ENCODE peak calls at places on chromosomes 16 and 17, in seven cellular contexts. T is A549, M is mesendoderm, B is endothelial cell of umbilical vein, R is PC-3, I is lung, U is lower leg skin. S is an unnamed sample.
A peak's percentile ranks its signal among the peaks of the same experiment; 100 is the strongest.

GRCh38 chr17:21549107-21549687 is 143.1 kb upstream of the KCNJ18 start:
- DNase-seq in T (no peak), M (no peak), B (no peak), R (peak; percentile 40), I (no peak), U (no peak), S (no peak)

GRCh38 chr17:70208080-70208794 is 38.9 kb downstream of the KCNJ2 start:
- DNase-seq in T (no peak), M (peak; percentile 3), B (no peak), R (no peak), I (no peak), U (no peak), S (peak; percentile 9)

GRCh38 chr17:41178341-41178740 is 320 bp upstream of the KRTAP4-2 start:
- DNase-seq in T (no peak), M (no peak), B (no peak), R (peak; percentile 43), I (no peak), U (no peak), S (no peak)

GRCh38 chr16:66298006-66298405 is 68.5 kb upstream of the CDH5 start:
- DNase-seq in T (no peak), M (no peak), B (no peak), R (no peak), I (no peak), U (peak; percentile 37), S (no peak)

GRCh38 chr16:87855852-87856715 is 13.2 kb downstream of the SLC7A5 start:
- DNase-seq in T (no peak), M (no peak), B (no peak), R (peak; percentile 80), I (no peak), U (peak; percentile 93), S (no peak)

GRCh38 chr17:82848022-82848592 is 8.3 kb upstream of the ZNF750 start:
- DNase-seq in T (no peak), M (no peak), B (peak; percentile 16), R (no peak), I (peak; percentile 81), U (no peak), S (no peak)

GRCh38 chr16:50271148-50272041 is 5.0 kb downstream of the ADCY7 start:
- DNase-seq in T (no peak), M (no peak), B (no peak), R (no peak), I (no peak), U (no peak), S (peak; percentile 43)

GRCh38 chr17:31392856-31393748 is 1.6 kb downstream of the RAB11FIP4 start:
- DNase-seq in T (no peak), M (no peak), B (no peak), R (no peak), I (no peak), U (peak; percentile 85), S (no peak)

GRCh38 chr17:50155115-50155819 is 4.8 kb upstream of the PPP1R9B start:
- DNase-seq in T (no peak), M (no peak), B (no peak), R (no peak), I (no peak), U (no peak), S (no peak)

GRCh38 chr16:13982446-13982845 is 62.5 kb downstream of the ERCC4 start:
- DNase-seq in T (no peak), M (peak; percentile 28), B (no peak), R (no peak), I (no peak), U (peak; percentile 8), S (no peak)

GRCh38 chr16:23423496-23424049 is 29.4 kb downstream of the COG7 start:
- DNase-seq in T (peak; percentile 60), M (no peak), B (peak; percentile 100), R (peak; percentile 94), I (peak; percentile 87), U (peak; percentile 95), S (no peak)

GRCh38 chr17:59287452-59287851 is 44.0 kb upstream of the YPEL2 start:
- DNase-seq in T (no peak), M (no peak), B (peak; percentile 93), R (peak; percentile 55), I (no peak), U (no peak), S (no peak)

GRCh38 chr17:33438578-33438977 is 145.5 kb upstream of the ASIC2 start:
- DNase-seq in T (no peak), M (no peak), B (no peak), R (no peak), I (no peak), U (no peak), S (no peak)

GRCh38 chr17:57783338-57783742 is 38.2 kb upstream of the CCDC182 start:
- DNase-seq in T (peak; percentile 84), M (peak; percentile 90), B (peak; percentile 59), R (peak; percentile 79), I (peak; percentile 61), U (no peak), S (peak; percentile 97)

GRCh38 chr17:73902416-73903181 is 258.4 kb upstream of the SDK2 start:
- DNase-seq in T (no peak), M (no peak), B (no peak), R (no peak), I (no peak), U (peak; percentile 74), S (no peak)

GRCh38 chr17:73899839-73900238 is 255.6 kb upstream of the SDK2 start:
- DNase-seq in T (no peak), M (no peak), B (no peak), R (no peak), I (no peak), U (peak; percentile 78), S (peak; percentile 3)

GRCh38 chr17:73901249-73901648 is 257.0 kb upstream of the SDK2 start:
- DNase-seq in T (no peak), M (no peak), B (no peak), R (no peak), I (no peak), U (no peak), S (no peak)

GRCh38 chr17:73900516-73900915 is 256.3 kb upstream of the SDK2 start:
- DNase-seq in T (no peak), M (no peak), B (no peak), R (no peak), I (no peak), U (peak; percentile 40), S (peak; percentile 3)

GRCh38 chr17:73901661-73902415 is 257.6 kb upstream of the SDK2 start:
- DNase-seq in T (no peak), M (peak; percentile 60), B (no peak), R (no peak), I (peak; percentile 61), U (peak; percentile 86), S (no peak)
- H3K4me3 ChIP-seq in T (no peak overlapping the region), M (peak overlapping the region; percentile 33), B (no peak overlapping the region), R (no peak overlapping the region), I (no peak overlapping the region), U (no peak overlapping the region), S (no peak overlapping the region)

GRCh38 chr17:65741690-65742089 is 180.2 kb upstream of the AXIN2 start:
- DNase-seq in T (no peak), M (no peak), B (no peak), R (no peak), I (no peak), U (no peak), S (no peak)
- H3K4me3 ChIP-seq in T (no peak overlapping the region), M (no peak overlapping the region), B (no peak overlapping the region), R (no peak overlapping the region), I (no peak overlapping the region), U (no peak overlapping the region), S (no peak overlapping the region)

GRCh38 chr17:45786349-45786748 is 2.2 kb downstream of the CRHR1 start:
- DNase-seq in T (no peak), M (no peak), B (no peak), R (no peak), I (no peak), U (no peak), S (no peak)
- H3K4me3 ChIP-seq in T (no peak overlapping the region), M (no peak overlapping the region), B (no peak overlapping the region), R (no peak overlapping the region), I (no peak overlapping the region), U (no peak overlapping the region), S (no peak overlapping the region)

GRCh38 chr16:12901597-12902436 is at the start of gene SHISA9:
- DNase-seq in T (no peak), M (peak; percentile 42), B (no peak), R (no peak), I (no peak), U (no peak), S (no peak)

GRCh38 chr16:12902511-12903324 is 1.3 kb downstream of the SHISA9 start:
- DNase-seq in T (no peak), M (peak; percentile 83), B (no peak), R (no peak), I (no peak), U (no peak), S (no peak)

GRCh38 chr16:12904041-12904671 is 2.8 kb downstream of the SHISA9 start:
- DNase-seq in T (no peak), M (peak; percentile 31), B (no peak), R (no peak), I (no peak), U (no peak), S (no peak)

GRCh38 chr16:12901204-12901596 is 198 bp upstream of the SHISA9 start:
- DNase-seq in T (no peak), M (peak; percentile 95), B (no peak), R (no peak), I (no peak), U (no peak), S (peak; percentile 26)

GRCh38 chr16:12903325-12904040 is 2.1 kb downstream of the SHISA9 start:
- DNase-seq in T (no peak), M (peak; percentile 53), B (no peak), R (no peak), I (no peak), U (no peak), S (peak; percentile 26)
- H3K4me3 ChIP-seq in T (peak overlapping the region; percentile 32), M (peak overlapping the region; percentile 81), B (no peak overlapping the region), R (no peak overlapping the region), I (no peak overlapping the region), U (no peak overlapping the region), S (peak overlapping the region; percentile 30)